ENCODE peak calls at places on chromosome 12, in five cellular contexts. U is activated CD4-positive, CD25-positive, alpha-beta regulatory T cell treated with anti-CD3 and anti-CD28 coated beads, Interleukin-2, amount 50 U/mL, for 72 hours; N is Right ventricle myocardium superior; Q is activated CD4-positive, alpha-beta T cell treated with anti-CD3 and anti-CD28 coated beads for 48 hours; V is stimulated activated CD4-positive, alpha-beta T cell treated with anti-CD3 and anti-CD28 coated beads, Interleukin-2, amount 100 ng/mL, for 24 hours. B is an unnamed sample.

GRCh38 chr12:124725099-124725498 is 138.6 kb downstream of the SCARB1 start:
- DNase-seq in V (no peak), N (no peak), Q (no peak), U (no peak), B (no peak)

GRCh38 chr12:57909056-57909455 is 32.3 kb upstream of the ATP23 start:
- DNase-seq in U (no peak), Q (no peak), N (no peak), V (no peak), B (no peak)

GRCh38 chr12:49907352-49907751 is 3.7 kb upstream of the FAIM2 start:
- DNase-seq in V (no peak), Q (no peak), N (no peak), U (no peak), B (no peak)

GRCh38 chr12:64968989-64969819 is 144.8 kb downstream of the TBC1D30 start:
- DNase-seq in Q (no peak), U (no peak), V (no peak), N (no peak), B (no peak)

GRCh38 chr12:32615441-32615840 is 63.7 kb upstream of the DNM1L start:
- DNase-seq in U (no peak), N (no peak), V (no peak), Q (no peak), B (no peak)

GRCh38 chr12:76952995-76953394 is 74.2 kb upstream of the CSRP2 start:
- DNase-seq in V (no peak), U (no peak), Q (no peak), N (no peak), B (no peak)

GRCh38 chr12:123571343-123571813 is 13.0 kb upstream of the TMED2 start:
- DNase-seq in N (peak), U (no peak), Q (no peak), V (no peak), B (peak)

GRCh38 chr12:45388545-45388944 is 172.7 kb downstream of the ANO6 start:
- DNase-seq in N (no peak), Q (no peak), U (no peak), V (no peak), B (no peak)

GRCh38 chr12:131242741-131243496 is 289.2 kb downstream of the ADGRD1 start:
- DNase-seq in V (peak), U (peak), N (no peak), Q (peak), B (no peak)

GRCh38 chr12:104520242-104520900 is 63.6 kb downstream of the CHST11 start:
- DNase-seq in N (no peak), V (no peak), Q (no peak), U (no peak), B (no peak)

GRCh38 chr12:124715121-124715990 is 147.9 kb upstream of the NCOR2 start:
- DNase-seq in V (no peak), N (no peak), U (no peak), Q (no peak), B (no peak)

GRCh38 chr12:42468341-42468821 is 121.2 kb downstream of the PRICKLE1 start:
- DNase-seq in N (peak), U (no peak), V (no peak), Q (peak), B (peak)

GRCh38 chr12:91316161-91316759 is 133.6 kb upstream of the DCN start:
- DNase-seq in U (no peak), V (no peak), N (no peak), Q (no peak), B (no peak)

GRCh38 chr12:3133410-3133793 is 56.2 kb downstream of the TSPAN9 start:
- DNase-seq in N (no peak), U (no peak), V (no peak), Q (no peak), B (peak)

GRCh38 chr12:25759752-25760151 is 198.7 kb upstream of the RASSF8 start:
- DNase-seq in Q (no peak), U (no peak), N (no peak), V (no peak), B (no peak)